ENCODE peak calls at places on chromosomes 3 and 15, in eight cellular contexts. F is mammary epithelial cell; Z is right cardiac atrium; H is GM23338; T is fibroblast of lung; W is DND-41; Q is CD4-positive, alpha-beta memory T cell; U is tibial artery. E is an unnamed sample.

GRCh38 chr3:150128126-150128525 is 157.4 kb upstream of the PFN2 start:
- DNase-seq in Z (no peak), Q (no peak), U (no peak), T (no peak), W (no peak), F (no peak), H (no peak), E (no peak)

GRCh38 chr15:64712353-64712752 is 63.0 kb downstream of the RBPMS2 start:
- DNase-seq in F (no peak), H (no peak), W (no peak), T (no peak), Q (no peak), U (no peak), Z (no peak), E (no peak)

GRCh38 chr15:73325191-73325980 is 43.4 kb downstream of the HCN4 start:
- DNase-seq in H (peak), Z (peak), T (no peak), W (peak), Q (no peak), F (no peak), U (peak), E (no peak)

GRCh38 chr15:34682673-34683072 is 72.1 kb downstream of the GJD2 start:
- DNase-seq in Z (no peak), H (no peak), Q (no peak), W (no peak), U (no peak), F (peak), T (peak), E (no peak)

GRCh38 chr3:6601374-6601773 is 259.5 kb upstream of the GRM7 start:
- DNase-seq in U (no peak), F (no peak), Z (no peak), W (no peak), Q (no peak), H (no peak), T (no peak), E (no peak)

GRCh38 chr15:89781055-89781454 is 4.9 kb downstream of the MESP2 start:
- DNase-seq in W (no peak), Q (no peak), F (peak), Z (no peak), U (no peak), T (no peak), H (no peak), E (no peak)

GRCh38 chr15:69576035-69576526 is 123.5 kb downstream of the RPLP1 start:
- DNase-seq in H (peak), W (peak), Q (peak), F (peak), Z (peak), U (peak), T (no peak), E (peak)

GRCh38 chr3:27939940-27940339 is 217.8 kb upstream of the EOMES start:
- DNase-seq in H (peak), Z (no peak), U (no peak), Q (no peak), W (no peak), F (peak), T (peak), E (no peak)

GRCh38 chr3:142523921-142524566 is 54.5 kb downstream of the ATR start:
- DNase-seq in T (peak), F (no peak), W (no peak), Z (no peak), H (no peak), Q (no peak), U (no peak), E (no peak)

GRCh38 chr15:56654624-56655023 is 78.7 kb downstream of the ZNF280D start:
- DNase-seq in Q (no peak), F (no peak), U (no peak), Z (no peak), W (no peak), T (peak), H (no peak), E (no peak)

GRCh38 chr3:157059181-157059580 is 100.8 kb downstream of the CCNL1 start:
- DNase-seq in F (no peak), W (no peak), U (no peak), Q (no peak), H (no peak), T (no peak), Z (no peak), E (no peak)

GRCh38 chr3:154144825-154145465 is 23.8 kb downstream of the ARHGEF26 start:
- DNase-seq in T (peak), F (no peak), Q (no peak), U (no peak), Z (no peak), W (no peak), H (no peak), E (no peak)

GRCh38 chr3:168250415-168250861 is 154.7 kb upstream of the GOLIM4 start:
- DNase-seq in W (no peak), T (peak), H (no peak), Q (no peak), F (no peak), U (no peak), Z (no peak), E (peak)

GRCh38 chr3:112817782-112818181 is 28.9 kb downstream of the CD200R1L start:
- DNase-seq in T (no peak), F (no peak), Z (no peak), Q (no peak), W (no peak), U (no peak), H (no peak), E (no peak)

GRCh38 chr15:85174521-85174920 is 192.9 kb downstream of the PDE8A start:
- DNase-seq in W (no peak), F (no peak), T (no peak), Z (no peak), H (no peak), Q (no peak), U (no peak), E (no peak)

GRCh38 chr15:57792729-57793449 is 86.4 kb downstream of the POLR2M start:
- DNase-seq in H (no peak), W (no peak), Q (no peak), F (peak), T (no peak), U (no peak), Z (no peak), E (no peak)

GRCh38 chr15:36550650-36551049 is 28.8 kb upstream of the CDIN1 start:
- DNase-seq in Q (no peak), T (no peak), F (no peak), U (no peak), Z (no peak), H (peak), W (no peak), E (no peak)

GRCh38 chr3:17645074-17645698 is 97.2 kb downstream of the TBC1D5 start:
- DNase-seq in H (peak), Z (no peak), Q (no peak), T (peak), U (no peak), W (no peak), F (peak), E (peak)

GRCh38 chr15:70281261-70281810 is 183.6 kb upstream of the TLE3 start:
- DNase-seq in H (no peak), Q (no peak), W (no peak), U (no peak), F (no peak), Z (no peak), T (no peak), E (no peak)

GRCh38 chr15:22904736-22905135 is 66.3 kb downstream of the NIPA2 start:
- DNase-seq in W (no peak), H (no peak), F (no peak), Q (no peak), Z (no peak), U (no peak), T (no peak), E (peak)

GRCh38 chr15:91473894-91474293 is 373.8 kb downstream of the SV2B start:
- DNase-seq in F (no peak), T (peak), H (no peak), U (no peak), Z (no peak), W (no peak), Q (no peak), E (no peak)

GRCh38 chr3:133487920-133488540 is 85.5 kb upstream of the CDV3 start:
- DNase-seq in F (no peak), Q (peak), W (no peak), H (peak), U (no peak), T (peak), Z (no peak), E (peak)

GRCh38 chr15:88274534-88275460 is 18.3 kb upstream of the NTRK3 start:
- DNase-seq in U (peak), Z (peak), Q (no peak), T (peak), W (peak), H (peak), F (peak), E (peak)

GRCh38 chr3:11379824-11380281 is 107.7 kb downstream of the ATG7 start:
- DNase-seq in W (no peak), F (no peak), Q (no peak), Z (no peak), T (peak), H (no peak), U (no peak), E (no peak)

GRCh38 chr3:37628711-37629301 is 232.9 kb upstream of the CTDSPL start:
- DNase-seq in W (no peak), F (no peak), H (no peak), Z (no peak), T (no peak), Q (no peak), U (no peak), E (no peak)

GRCh38 chr15:48144889-48145288 is 24.1 kb downstream of the SLC24A5 start:
- DNase-seq in W (no peak), Z (no peak), F (no peak), T (peak), Q (no peak), H (no peak), U (no peak), E (no peak)

GRCh38 chr3:62587169-62587568 is 213.8 kb upstream of the FEZF2 start:
- DNase-seq in F (peak), U (no peak), H (no peak), Q (no peak), Z (no peak), W (no peak), T (peak), E (no peak)
- H3K27ac ChIP-seq in F (peak), U (no peak), H (no peak), Q (no peak), Z (no peak), W (no peak), T (peak), E (no peak)

DNA sequence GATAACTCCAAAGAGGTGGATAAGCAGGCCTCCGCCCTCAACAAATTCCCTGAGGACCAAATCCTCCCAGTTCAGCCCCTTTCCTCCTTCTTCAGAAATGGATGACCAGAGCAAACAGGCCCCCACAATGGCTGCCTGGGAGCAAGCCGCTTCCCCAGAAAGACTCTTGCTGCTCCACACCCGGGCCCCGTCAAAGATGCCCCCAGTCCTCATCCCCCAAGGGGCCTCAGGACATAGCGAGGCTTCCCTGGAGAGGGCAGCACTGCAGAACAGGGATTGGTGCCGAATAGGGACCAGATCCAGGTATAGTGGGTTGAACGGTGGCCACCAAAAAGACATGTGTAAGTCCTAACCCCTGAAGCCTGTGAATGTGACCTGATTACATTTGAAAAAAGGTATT is 502.3 kb downstream of the SHQ1 start:
- DNase-seq in W (no peak), F (no peak), H (peak), Q (no peak), T (no peak), U (peak), Z (no peak), E (no peak)
- H3K27ac ChIP-seq in W (no peak), F (peak), H (no peak), Q (no peak), T (peak), U (no peak), Z (no peak), E (no peak)

DNA sequence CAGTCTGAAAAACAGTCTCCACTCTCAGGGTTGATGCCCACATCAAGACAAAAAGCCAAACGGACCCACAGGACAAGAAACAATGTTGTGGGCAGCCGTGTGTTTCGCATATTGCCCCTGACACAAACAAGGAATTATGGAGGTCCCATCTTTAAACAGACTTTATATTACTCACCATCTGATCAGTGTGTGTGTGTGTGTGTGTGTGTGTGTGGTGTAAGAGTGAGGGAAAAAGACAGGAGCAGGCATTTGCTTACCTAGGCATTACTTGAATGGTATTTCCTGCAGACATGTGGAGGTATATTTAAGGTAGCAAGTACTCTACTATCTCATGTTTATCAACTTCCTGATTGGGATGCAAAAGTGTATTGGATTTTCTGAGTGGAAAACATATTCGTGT is 136.3 kb downstream of the TMCO5A start:
- DNase-seq in Q (no peak), W (no peak), Z (no peak), F (no peak), T (peak), U (no peak), H (no peak), E (no peak)
- H3K27ac ChIP-seq in Q (no peak), W (no peak), Z (no peak), F (peak), T (no peak), U (no peak), H (no peak), E (no peak)

GRCh38 chr15:33201376-33202189 is 7.1 kb upstream of the FMN1 start:
- DNase-seq in T (peak), W (no peak), F (peak), H (peak), U (no peak), Z (no peak), Q (peak), E (no peak)
- H3K27ac ChIP-seq in T (no peak), W (no peak), F (peak), H (no peak), U (no peak), Z (no peak), Q (no peak), E (no peak)

E was measured in testis.